ENCODE peak calls at places on chromosome 1, in four cellular contexts. G is LHCN-M2, Y is hepatic stellate cell, X is NCI-H1092 treated with DMSO at 0.1 percent for 48 hours. F is an unnamed sample.
A peak's percentile ranks its signal among the peaks of the same experiment; 100 is the strongest.

GRCh38 chr1:66685670-66686069 is 66.6 kb upstream of the DYNLT5 start:
- DNase-seq in X (no peak), Y (no peak), G (no peak), F (no peak)

GRCh38 chr1:164240081-164240480 is 318.9 kb upstream of the PBX1 start:
- DNase-seq in Y (no peak), X (no peak), G (no peak), F (no peak)

GRCh38 chr1:14516974-14517812 is 81.3 kb upstream of the KAZN start:
- DNase-seq in Y (no peak), X (no peak), G (peak; percentile 96), F (no peak)

GRCh38 chr1:115332813-115333608 is 5.0 kb downstream of the NGF start:
- DNase-seq in X (no peak), Y (peak; percentile 34), G (peak; percentile 35), F (no peak)

GRCh38 chr1:108570128-108570527 is 10.2 kb downstream of the EEIG2 start:
- DNase-seq in Y (peak; percentile 10), X (peak; percentile 5), G (peak; percentile 49), F (no peak)

GRCh38 chr1:42765271-42765670 is 1.6 kb downstream of the P3H1 start:
- DNase-seq in X (no peak), Y (no peak), G (no peak), F (no peak)

GRCh38 chr1:245177071-245177900 is 22.5 kb downstream of the KIF26B start:
- DNase-seq in Y (no peak), X (no peak), G (peak; percentile 30), F (no peak)

GRCh38 chr1:62038594-62039284 is 155.9 kb upstream of the L1TD1 start:
- DNase-seq in Y (no peak), X (no peak), G (peak; percentile 1), F (no peak)

F was measured in stimulated activated CD4-positive, alpha-beta T cell treated with anti-CD3 and anti-CD28 coated beads, Interleukin-1b, Interleukin-23, amount 100 ng/mL, for 4 hours.